ENCODE peak calls at places on chromosomes 4 and X, in five cellular contexts. V is BE2C, Z is IMR-90, W is left ventricle myocardium inferior, A is tibial nerve. Y is an unnamed sample.

GRCh38 chr4:24820541-24820940 is 25.2 kb downstream of the SOD3 start:
- DNase-seq in V (no peak), Z (no peak), W (no peak), A (no peak), Y (no peak)

GRCh38 chr4:76904646-76905190 is 6.8 kb upstream of the SOWAHB start:
- DNase-seq in V (no peak), Z (no peak), W (no peak), A (no peak), Y (no peak)

GRCh38 chr4:4329496-4329895 is 39.4 kb downstream of the ZBTB49 start:
- DNase-seq in V (no peak), Z (no peak), W (no peak), A (no peak), Y (no peak)

GRCh38 chrX:107563851-107564250 is 64.5 kb upstream of the PRPS1 start:
- DNase-seq in V (no peak), Z (no peak), W (no peak), A (no peak), Y (no peak)

GRCh38 chrX:36927712-36928111 is 80.5 kb upstream of the FAM47C start:
- DNase-seq in V (no peak), Z (no peak), W (no peak), A (no peak), Y (no peak)

GRCh38 chrX:130801901-130802300 is 101.1 kb downstream of the ENOX2 start:
- DNase-seq in V (no peak), Z (peak), W (no peak), A (no peak), Y (no peak)

GRCh38 chrX:119686087-119686639 is 6.8 kb downstream of the SEPTIN6 start:
- DNase-seq in V (peak), Z (no peak), W (no peak), A (no peak), Y (no peak)

GRCh38 chr4:135243960-135244561 is 1042.5 kb upstream of the PABPC4L start:
- DNase-seq in V (no peak), Z (peak), W (no peak), A (no peak), Y (no peak)

GRCh38 chr4:153488719-153489384 is 22.7 kb downstream of the TMEM131L start:
- DNase-seq in V (no peak), Z (no peak), W (peak), A (no peak), Y (no peak)

GRCh38 chr4:40629401-40630334 is at the start of gene RBM47:
- DNase-seq in V (peak), Z (peak), W (peak), A (no peak), Y (no peak)

GRCh38 chrX:2715066-2715600 is 24.0 kb downstream of the CD99 start:
- DNase-seq in V (no peak), Z (no peak), W (no peak), A (no peak), Y (no peak)

GRCh38 chrX:56728752-56729151 is 291 bp upstream of the NBDY start:
- DNase-seq in V (peak), Z (peak), W (no peak), A (no peak), Y (no peak)

GRCh38 chr4:24637173-24637572 is 52.8 kb upstream of the DHX15 start:
- DNase-seq in V (no peak), Z (no peak), W (no peak), A (no peak), Y (no peak)

GRCh38 chr4:24594887-24595286 is 10.5 kb upstream of the DHX15 start:
- DNase-seq in V (no peak), Z (peak), W (no peak), A (no peak), Y (no peak)

GRCh38 chr4:57043304-57044251 is 64.9 kb downstream of the POLR2B start:
- DNase-seq in V (no peak), Z (peak), W (no peak), A (no peak), Y (no peak)

GRCh38 chrX:39896951-39897740 is 200.6 kb downstream of the BCOR start:
- DNase-seq in V (peak), Z (peak), W (peak), A (no peak), Y (no peak)

GRCh38 chrX:135951291-135951690 is 22.5 kb downstream of the MMGT1 start:
- DNase-seq in V (no peak), Z (no peak), W (no peak), A (no peak), Y (no peak)

GRCh38 chrX:149638860-149639259 is 7.3 kb upstream of the TMEM185A start:
- DNase-seq in V (no peak), Z (peak), W (no peak), A (no peak), Y (no peak)

GRCh38 chr4:57158221-57158620 is 48.0 kb upstream of the IGFBP7 start:
- DNase-seq in V (peak), Z (no peak), W (no peak), A (no peak), Y (no peak)

GRCh38 chr4:172270421-172270820 is 457.2 kb downstream of the GALNTL6 start:
- DNase-seq in V (peak), Z (no peak), W (no peak), A (no peak), Y (no peak)

GRCh38 chr4:88054909-88055308 is 47.5 kb downstream of the PKD2 start:
- DNase-seq in V (peak), Z (peak), W (no peak), A (no peak), Y (no peak)

GRCh38 chr4:146207410-146207809 is 6.9 kb upstream of the REELD1 start:
- DNase-seq in V (no peak), Z (no peak), W (no peak), A (no peak), Y (no peak)

GRCh38 chrX:11899091-11899490 is 141.1 kb downstream of the MSL3 start:
- DNase-seq in V (no peak), Z (no peak), W (no peak), A (no peak), Y (no peak)

GRCh38 chr4:79764118-79764517 is 308.9 kb downstream of the ANTXR2 start:
- DNase-seq in V (no peak), Z (no peak), W (no peak), A (no peak), Y (no peak)

GRCh38 chr4:129545599-129546278 is 449.8 kb downstream of the C4orf33 start:
- DNase-seq in V (peak), Z (no peak), W (peak), A (peak), Y (peak)

GRCh38 chr4:5773271-5773555 is 62.2 kb downstream of the EVC start:
- DNase-seq in V (no peak), Z (peak), W (no peak), A (no peak), Y (no peak)

GRCh38 chr4:100189820-100190642 is at the start of gene DDIT4L:
- DNase-seq in V (peak), Z (peak), W (peak), A (peak), Y (peak)

GRCh38 chrX:132631579-132632232 is 142.9 kb upstream of the MBNL3 start:
- DNase-seq in V (no peak), Z (peak), W (no peak), A (no peak), Y (no peak)

GRCh38 chrX:17039826-17040225 is 93.4 kb downstream of the REPS2 start:
- DNase-seq in V (no peak), Z (peak), W (no peak), A (no peak), Y (no peak)

GRCh38 chrX:137051978-137052640 is 18.3 kb upstream of the GPR101 start:
- DNase-seq in V (peak), Z (peak), W (peak), A (no peak), Y (no peak)

GRCh38 chr4:166481739-166482138 is 608.7 kb downstream of the TLL1 start:
- DNase-seq in V (no peak), Z (no peak), W (no peak), A (no peak), Y (no peak)

GRCh38 chrX:155966876-155967275 is 30.6 kb upstream of the IL9R start:
- DNase-seq in V (peak), Z (no peak), W (no peak), A (no peak), Y (no peak)

GRCh38 chr4:73573794-73574528 is 46.3 kb downstream of the RASSF6 start:
- DNase-seq in V (peak), Z (peak), W (no peak), A (peak), Y (peak)

GRCh38 chrX:70096052-70096451 is 33.8 kb downstream of the OTUD6A start:
- DNase-seq in V (no peak), Z (peak), W (no peak), A (no peak), Y (no peak)

GRCh38 chr4:66667249-66667648 is 878.1 kb downstream of the CENPC start:
- DNase-seq in V (no peak), Z (no peak), W (no peak), A (no peak), Y (no peak)

DNA sequence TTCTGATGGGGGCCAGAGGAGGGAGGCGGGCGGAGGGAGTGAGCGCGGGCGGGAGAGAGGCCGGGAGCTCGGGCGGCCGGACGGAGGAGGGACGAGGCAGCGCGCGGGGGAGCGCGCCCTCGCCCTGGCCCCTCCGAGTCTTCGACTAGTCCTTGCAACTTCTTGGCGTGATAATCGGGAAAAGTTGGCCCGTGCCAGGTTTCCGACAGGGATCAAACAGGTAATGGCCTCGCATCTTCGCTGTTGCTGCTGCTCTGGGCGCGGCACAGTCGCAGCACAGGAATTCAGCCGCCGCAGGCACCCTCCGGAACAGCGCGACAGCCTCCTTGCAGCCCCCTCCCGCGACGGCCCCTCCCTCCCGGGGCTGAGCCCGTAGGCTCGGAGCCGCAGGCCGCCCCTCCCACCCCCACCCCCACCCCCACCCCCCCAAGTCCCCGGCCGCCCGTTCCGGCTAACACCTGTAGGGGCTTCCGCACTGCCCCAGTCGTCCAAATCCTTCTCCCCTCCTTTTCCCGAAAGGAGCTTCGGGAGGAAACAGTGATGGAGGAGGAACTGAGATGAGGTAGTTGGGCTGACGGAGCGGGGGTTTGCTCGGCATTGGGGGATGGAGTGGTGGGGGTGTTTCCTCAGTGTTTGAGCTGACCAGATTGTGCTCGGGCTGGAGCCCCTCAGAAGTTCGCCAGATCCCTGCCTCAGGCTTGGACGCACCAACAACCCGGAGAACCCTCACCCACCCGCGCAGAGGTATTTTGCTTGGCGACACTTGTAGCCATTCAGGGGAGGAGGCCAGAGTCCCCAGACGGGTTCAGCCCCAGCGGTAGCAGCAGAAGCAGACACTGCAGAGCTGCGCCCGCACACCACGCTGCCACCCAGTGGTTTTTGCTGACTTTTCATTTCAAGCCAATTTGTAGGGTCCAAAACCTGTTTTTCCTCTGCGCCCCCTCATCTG is at the start of gene FGF13:
- DNase-seq in V (peak), Z (no peak), W (peak), A (no peak), Y (no peak)
- H3K4me3 ChIP-seq in V (no peak), Z (no peak), W (peak), A (peak), Y (peak)

GRCh38 chrX:124348152-124348551 is 1.8 kb downstream of the SH2D1A start:
- DNase-seq in V (no peak), Z (no peak), W (no peak), A (no peak), Y (no peak)
- H3K4me3 ChIP-seq in V (no peak), Z (no peak), W (no peak), A (no peak), Y (no peak)

DNA sequence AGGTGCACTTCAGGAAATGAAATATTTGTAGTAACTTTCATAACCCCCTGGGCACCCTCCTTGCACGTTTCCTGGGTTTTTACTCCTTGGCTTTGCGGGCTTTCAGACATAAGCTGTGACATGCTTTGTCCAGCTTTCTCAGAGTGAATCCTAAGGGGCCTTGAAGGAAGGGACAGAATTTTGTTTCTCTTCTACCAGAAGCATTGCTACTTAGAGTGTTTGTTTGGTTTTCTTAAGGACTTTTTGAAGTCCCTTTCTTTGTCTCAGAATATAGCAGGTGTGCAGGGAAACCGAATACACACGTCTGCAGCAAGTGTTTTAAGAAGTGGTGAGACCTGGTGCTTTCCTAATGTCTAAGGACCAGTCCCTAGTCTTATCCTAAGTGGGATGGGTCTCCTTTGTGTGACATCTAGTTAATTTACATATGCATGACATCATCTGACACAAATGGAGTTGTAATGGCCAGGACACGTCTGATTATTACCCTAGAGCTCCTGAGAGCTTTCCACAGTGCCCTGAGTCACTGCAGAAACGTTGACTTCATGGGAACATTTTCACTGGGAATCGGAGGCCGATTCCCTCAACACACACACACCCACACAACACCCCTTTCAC is 1.3 kb downstream of the FAM149A start:
- DNase-seq in V (no peak), Z (no peak), W (no peak), A (no peak), Y (no peak)
- H3K4me3 ChIP-seq in V (no peak), Z (no peak), W (peak), A (peak), Y (peak)

DNA sequence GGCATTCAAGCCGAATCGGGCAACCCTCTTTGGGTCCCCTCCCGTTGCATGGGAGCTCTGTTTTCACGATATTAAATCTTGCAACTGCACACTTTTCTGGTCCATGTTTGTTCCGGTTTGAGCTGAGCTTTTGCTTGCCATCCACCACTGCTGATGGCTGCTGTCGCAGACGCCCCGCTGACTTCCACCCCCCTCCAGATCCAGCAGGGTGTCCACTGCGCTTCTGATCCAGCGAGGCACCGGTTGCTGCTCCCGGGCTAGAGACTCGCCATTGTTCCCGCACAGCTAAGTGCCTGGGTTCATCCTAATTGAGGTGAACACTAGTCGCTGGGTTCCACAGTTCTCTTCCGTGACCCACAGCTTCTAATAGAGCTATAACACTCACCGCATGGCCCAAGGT is 13.3 kb downstream of the ACOX3 start:
- DNase-seq in V (no peak), Z (no peak), W (no peak), A (no peak), Y (no peak)
- H3K4me3 ChIP-seq in V (peak), Z (peak), W (peak), A (peak), Y (peak)

DNA sequence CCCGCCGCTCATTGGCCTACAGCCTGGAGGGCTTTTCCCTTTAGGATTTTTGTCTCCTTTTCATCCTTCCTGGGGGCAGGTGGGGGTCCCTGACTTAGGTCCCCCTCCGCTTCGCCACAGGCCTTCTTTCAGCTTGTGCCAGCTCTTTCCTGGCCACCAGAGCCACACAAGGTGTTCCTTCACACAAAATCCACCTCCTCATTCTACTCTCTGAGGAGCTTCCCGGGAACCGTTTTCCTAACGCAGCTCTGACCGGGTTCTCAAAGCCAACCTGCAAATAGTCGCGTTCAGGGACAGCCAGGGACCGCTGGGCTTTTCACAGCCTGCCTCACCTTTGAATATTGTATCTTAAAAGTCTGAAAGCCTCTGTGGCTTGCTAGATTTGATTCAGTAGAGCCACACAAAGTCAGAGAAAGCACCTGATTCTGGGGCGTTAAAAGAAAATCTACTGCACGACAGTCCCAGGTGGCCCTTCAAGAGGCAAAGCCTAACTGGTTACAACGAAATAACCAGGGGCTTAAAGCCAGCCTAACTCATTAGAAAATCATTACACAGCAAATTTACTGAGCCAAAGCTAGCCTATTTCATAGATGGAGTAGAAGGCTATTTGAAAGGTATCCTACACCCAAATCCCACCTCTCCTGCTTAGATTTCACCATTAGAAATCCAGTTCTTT is 752 bp upstream of the GPC3 start:
- DNase-seq in V (no peak), Z (no peak), W (no peak), A (no peak), Y (no peak)
- H3K4me3 ChIP-seq in V (peak), Z (no peak), W (peak), A (no peak), Y (peak)

GRCh38 chrX:73215263-73215662 is 612 bp upstream of the NAP1L2 start:
- DNase-seq in V (no peak), Z (no peak), W (no peak), A (no peak), Y (no peak)

GRCh38 chrX:73214366-73215094 is at the start of gene NAP1L2:
- DNase-seq in V (no peak), Z (no peak), W (peak), A (no peak), Y (peak)

DNA sequence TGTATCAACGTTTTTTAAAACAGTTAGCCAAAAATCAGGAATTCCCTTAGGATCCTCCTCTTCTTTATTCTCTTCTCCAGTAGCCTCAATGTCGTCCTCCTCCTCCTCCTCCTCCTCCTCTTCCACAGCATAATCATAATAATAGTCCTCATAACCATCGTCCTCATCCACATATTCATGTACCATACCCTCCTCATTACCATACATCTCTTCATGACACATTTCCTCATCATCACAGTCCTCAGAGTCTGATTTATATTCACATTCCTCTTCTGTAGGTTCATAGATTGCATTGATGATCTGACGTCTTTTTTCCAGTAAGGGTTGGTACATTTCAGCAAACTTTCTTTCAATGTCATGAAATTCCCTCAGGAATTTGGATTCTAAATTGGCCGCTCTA is 917 bp downstream of the NAP1L2 start:
- DNase-seq in V (no peak), Z (no peak), W (no peak), A (no peak), Y (no peak)
- H3K4me3 ChIP-seq in V (no peak), Z (no peak), W (peak), A (peak), Y (peak)